ENCODE peak calls at places on chromosomes 1 and 21, in six cellular contexts. J is K562, Z is HCT116, U is GM12878, Y is SK-N-SH, P is HepG2. F is an unnamed sample.

GRCh38 chr1:4071675-4072074 is 171.6 kb upstream of the C1orf174 start:
- DNase-seq in J (no peak), Z (no peak), U (no peak), Y (peak; percentile 49), P (no peak), F (no peak)

GRCh38 chr1:52426391-52426790 is 22.0 kb downstream of the PRPF38A start:
- DNase-seq in J (no peak), Z (no peak), U (no peak), Y (no peak), P (no peak), F (no peak)

GRCh38 chr1:59730302-59730701 is 84.4 kb upstream of the HOOK1 start:
- DNase-seq in J (no peak), Z (no peak), U (no peak), Y (no peak), P (no peak), F (no peak)

GRCh38 chr21:39863111-39863510 is 4.1 kb upstream of the PCP4 start:
- DNase-seq in J (no peak), Z (no peak), U (no peak), Y (no peak), P (no peak), F (peak; percentile 42)

GRCh38 chr1:23548704-23549143 is 10.6 kb downstream of the ID3 start:
- DNase-seq in J (no peak), Z (no peak), U (no peak), Y (no peak), P (no peak), F (no peak)

GRCh38 chr1:18100493-18101063 is 7.0 kb upstream of the IGSF21 start:
- DNase-seq in J (peak; percentile 76), Z (peak; percentile 50), U (peak; percentile 5), Y (peak; percentile 70), P (peak; percentile 38), F (peak; percentile 70)

GRCh38 chr1:64663654-64664053 is 81.2 kb upstream of the RAVER2 start:
- DNase-seq in J (peak; percentile 55), Z (no peak), U (no peak), Y (peak; percentile 42), P (peak; percentile 27), F (no peak)

GRCh38 chr1:32612189-32612881 is 38.0 kb downstream of the ZBTB8OS start:
- DNase-seq in J (peak; percentile 71), Z (peak; percentile 62), U (no peak), Y (peak; percentile 94), P (peak; percentile 82), F (peak; percentile 77)

GRCh38 chr1:184497962-184498723 is 111.3 kb downstream of the C1orf21 start:
- DNase-seq in J (no peak), Z (no peak), U (no peak), Y (peak; percentile 14), P (no peak), F (no peak)

DNA sequence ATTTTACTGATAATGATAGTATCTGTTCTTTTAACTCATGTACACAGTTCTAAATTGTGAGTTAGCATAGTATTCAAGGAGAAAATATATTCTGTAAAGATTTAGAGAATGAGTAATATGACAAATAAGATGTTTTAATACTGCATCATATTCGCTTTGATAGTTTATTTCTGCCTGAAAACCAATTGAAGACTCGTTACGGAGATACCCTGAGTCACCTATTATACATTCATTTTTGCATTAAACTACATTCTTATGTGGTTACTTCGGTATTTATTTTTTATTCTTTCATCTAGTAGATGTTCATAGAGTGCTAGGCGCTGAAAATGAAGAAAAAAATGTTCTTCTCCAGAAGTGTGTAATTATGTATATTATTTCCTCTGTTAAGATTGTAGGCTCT is 5.3 kb downstream of the UHMK1 start:
- DNase-seq in J (no peak), Z (no peak), U (no peak), Y (no peak), P (no peak), F (no peak)
- TF ChIP-seq JUND in J (no peak), Z (no peak), U (no peak), Y (peak; percentile 53), P (no peak), F (no peak)

DNA sequence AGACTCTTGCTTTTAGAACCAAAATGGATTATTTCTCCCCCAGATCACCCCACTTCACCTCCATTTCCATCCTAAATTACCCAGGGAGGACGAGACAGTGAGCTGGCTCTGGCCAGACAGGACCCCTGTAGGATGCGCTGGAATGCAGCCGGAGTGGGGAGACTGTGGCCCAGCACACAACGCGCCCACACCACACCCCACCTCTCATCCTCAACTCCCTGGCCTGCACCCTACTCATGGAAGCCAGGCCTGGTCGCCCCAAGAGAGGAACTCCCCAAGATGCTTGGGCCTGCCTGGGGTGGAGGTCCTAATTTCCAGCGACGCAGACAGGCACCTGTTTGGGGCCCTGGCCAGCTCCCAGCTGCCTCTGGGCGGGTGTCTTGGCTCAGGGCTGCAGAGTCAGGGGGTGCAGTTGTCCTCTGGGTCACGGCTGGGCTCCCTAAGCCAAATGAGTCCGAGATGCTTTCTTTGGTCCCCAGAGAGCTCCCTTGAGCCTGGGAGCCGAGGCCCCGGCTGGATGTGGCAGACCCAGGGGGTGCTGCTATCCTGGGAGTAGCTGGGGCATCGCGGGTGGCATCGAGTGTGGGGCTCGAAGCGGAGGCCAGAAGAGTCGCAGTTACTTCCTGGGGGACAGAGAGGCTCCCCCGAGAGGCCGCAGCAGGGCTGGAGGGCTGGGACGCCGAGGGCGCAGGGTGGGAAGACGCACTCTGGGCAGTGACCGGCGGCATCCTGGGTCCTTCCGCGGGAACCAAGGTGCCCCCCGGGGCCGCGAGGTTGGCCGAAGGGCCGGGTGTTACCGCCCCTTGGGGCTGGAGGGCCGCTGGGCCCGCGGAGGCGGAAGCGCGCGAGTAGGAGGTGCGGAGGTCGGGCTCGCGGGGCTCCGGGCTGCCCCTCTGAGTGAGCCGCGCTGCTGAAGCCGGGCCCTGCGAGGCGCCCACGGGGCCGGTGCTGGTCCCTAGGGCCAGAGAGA is 10.4 kb downstream of the CLEC20A start:
- DNase-seq in J (no peak), Z (no peak), U (no peak), Y (no peak), P (no peak), F (no peak)
- TF ChIP-seq JUND in J (no peak), Z (no peak), U (no peak), Y (no peak), P (no peak), F (no peak)

GRCh38 chr1:77542784-77543183 is 139.7 kb downstream of the ZZZ3 start:
- DNase-seq in J (no peak), Z (no peak), U (no peak), Y (no peak), P (no peak), F (no peak)
- TF ChIP-seq JUND in J (no peak), Z (no peak), U (no peak), Y (peak; percentile 30), P (no peak), F (no peak)

GRCh38 chr21:38439336-38439900 is 58.9 kb downstream of the ERG start:
- DNase-seq in J (no peak), Z (no peak), U (no peak), Y (no peak), P (no peak), F (no peak)
- TF ChIP-seq JUND in J (no peak), Z (no peak), U (no peak), Y (no peak), P (no peak), F (no peak)

GRCh38 chr1:210364479-210364878 is 35.8 kb downstream of the HHAT start:
- DNase-seq in J (no peak), Z (no peak), U (no peak), Y (no peak), P (no peak), F (no peak)

GRCh38 chr1:210362526-210362925 is 33.8 kb downstream of the HHAT start:
- DNase-seq in J (no peak), Z (no peak), U (no peak), Y (no peak), P (no peak), F (no peak)

GRCh38 chr1:210360852-210361477 is 32.3 kb downstream of the HHAT start:
- DNase-seq in J (peak; percentile 24), Z (peak; percentile 16), U (no peak), Y (peak; percentile 53), P (peak; percentile 52), F (peak; percentile 84)

GRCh38 chr1:210361665-210362064 is 33.0 kb downstream of the HHAT start:
- DNase-seq in J (no peak), Z (no peak), U (no peak), Y (no peak), P (no peak), F (no peak)

DNA sequence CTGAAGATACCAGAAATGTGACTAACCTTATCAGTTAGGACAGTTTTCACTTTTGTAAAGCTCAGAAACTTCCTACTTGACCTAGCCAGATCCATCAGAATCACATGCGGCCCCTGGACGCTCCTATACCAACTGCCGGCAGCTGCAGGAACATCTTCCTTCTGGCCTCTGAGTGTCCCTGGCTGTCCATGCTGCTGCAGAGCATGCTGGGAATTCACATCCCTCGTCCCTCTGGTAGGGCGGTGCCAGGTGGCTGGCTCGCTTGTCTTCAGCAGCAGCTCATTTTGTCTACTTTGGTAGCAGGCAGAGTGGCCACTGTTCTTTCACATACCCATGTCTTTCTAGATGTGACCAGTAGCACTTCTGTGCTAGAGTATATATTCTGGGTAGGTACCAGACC is 34.4 kb downstream of the HHAT start:
- DNase-seq in J (no peak), Z (no peak), U (no peak), Y (no peak), P (no peak), F (no peak)
- TF ChIP-seq JUND in J (no peak), Z (no peak), U (no peak), Y (no peak), P (no peak), F (no peak)